ENCODE peak calls at places on chromosomes 12 and 14, in seven cellular contexts. K, I, X, V, J, E and F are unnamed samples.
A peak's percentile ranks its signal among the peaks of the same experiment; 100 is the strongest.

GRCh38 chr12:49868449-49868848 is 25.5 kb upstream of the BCDIN3D start:
- DNase-seq in K (no peak), I (no peak), X (no peak), V (no peak), J (no peak), E (no peak), F (no peak)

GRCh38 chr12:12379831-12380730 is 23.2 kb downstream of the BORCS5 start:
- DNase-seq in K (no peak), I (no peak), X (no peak), V (peak; percentile 30), J (no peak), E (no peak), F (no peak)

GRCh38 chr12:121861549-121862254 is 3.0 kb upstream of the HPD start:
- DNase-seq in K (no peak), I (no peak), X (no peak), V (no peak), J (no peak), E (no peak), F (no peak)

GRCh38 chr14:68444449-68445168 is 348.3 kb downstream of the ZFP36L1 start:
- DNase-seq in K (no peak), I (peak; percentile 81), X (no peak), V (no peak), J (no peak), E (no peak), F (no peak)

GRCh38 chr14:73576391-73576790 is 7.4 kb downstream of the ACOT2 start:
- DNase-seq in K (no peak), I (no peak), X (no peak), V (no peak), J (no peak), E (no peak), F (no peak)

GRCh38 chr14:35083530-35084150 is 37.6 kb downstream of the FAM177A1 start:
- DNase-seq in K (no peak), I (no peak), X (no peak), V (no peak), J (peak; percentile 38), E (no peak), F (no peak)

GRCh38 chr12:401235-402126 is at the start of gene CCDC77:
- DNase-seq in K (peak; percentile 94), I (peak; percentile 79), X (peak; percentile 92), V (peak; percentile 92), J (peak; percentile 93), E (peak; percentile 95), F (peak; percentile 93)

GRCh38 chr14:87179936-87180335 is 813.0 kb downstream of the GALC start:
- DNase-seq in K (no peak), I (no peak), X (no peak), V (no peak), J (no peak), E (no peak), F (no peak)

GRCh38 chr12:125192690-125193221 is 127.5 kb downstream of the AACS start:
- DNase-seq in K (no peak), I (no peak), X (no peak), V (no peak), J (no peak), E (no peak), F (no peak)

GRCh38 chr12:132052191-132052932 is 91.8 kb downstream of the DDX51 start:
- DNase-seq in K (peak; percentile 42), I (no peak), X (no peak), V (no peak), J (no peak), E (no peak), F (no peak)

GRCh38 chr14:99884834-99885648 is 91.8 kb downstream of the EML1 start:
- DNase-seq in K (no peak), I (peak; percentile 64), X (peak; percentile 44), V (peak; percentile 53), J (peak; percentile 36), E (peak; percentile 71), F (no peak)

GRCh38 chr12:73629893-73630872 is 907.5 kb upstream of the ATXN7L3B start:
- DNase-seq in K (no peak), I (no peak), X (no peak), V (no peak), J (no peak), E (no peak), F (no peak)

GRCh38 chr12:60174914-60175313 is 579.1 kb downstream of the SLC16A7 start:
- DNase-seq in K (no peak), I (no peak), X (no peak), V (no peak), J (no peak), E (no peak), F (no peak)

GRCh38 chr12:66776974-66777373 is 98.1 kb upstream of the GRIP1 start:
- DNase-seq in K (no peak), I (no peak), X (no peak), V (peak; percentile 32), J (peak; percentile 3), E (peak; percentile 18), F (no peak)

GRCh38 chr14:73662439-73663056 is 17.8 kb downstream of the DNAL1 start:
- DNase-seq in K (peak; percentile 64), I (peak; percentile 86), X (peak; percentile 23), V (no peak), J (no peak), E (no peak), F (no peak)

GRCh38 chr12:46492471-46493351 is 120.1 kb upstream of the SLC38A2 start:
- DNase-seq in K (no peak), I (peak; percentile 59), X (no peak), V (no peak), J (no peak), E (no peak), F (no peak)

GRCh38 chr14:66813636-66814035 is 305.7 kb downstream of the GPHN start:
- DNase-seq in K (no peak), I (no peak), X (no peak), V (no peak), J (no peak), E (no peak), F (no peak)

GRCh38 chr12:67280572-67280971 is 11.4 kb downstream of the CAND1 start:
- DNase-seq in K (no peak), I (no peak), X (no peak), V (no peak), J (no peak), E (peak; percentile 7), F (no peak)

DNA sequence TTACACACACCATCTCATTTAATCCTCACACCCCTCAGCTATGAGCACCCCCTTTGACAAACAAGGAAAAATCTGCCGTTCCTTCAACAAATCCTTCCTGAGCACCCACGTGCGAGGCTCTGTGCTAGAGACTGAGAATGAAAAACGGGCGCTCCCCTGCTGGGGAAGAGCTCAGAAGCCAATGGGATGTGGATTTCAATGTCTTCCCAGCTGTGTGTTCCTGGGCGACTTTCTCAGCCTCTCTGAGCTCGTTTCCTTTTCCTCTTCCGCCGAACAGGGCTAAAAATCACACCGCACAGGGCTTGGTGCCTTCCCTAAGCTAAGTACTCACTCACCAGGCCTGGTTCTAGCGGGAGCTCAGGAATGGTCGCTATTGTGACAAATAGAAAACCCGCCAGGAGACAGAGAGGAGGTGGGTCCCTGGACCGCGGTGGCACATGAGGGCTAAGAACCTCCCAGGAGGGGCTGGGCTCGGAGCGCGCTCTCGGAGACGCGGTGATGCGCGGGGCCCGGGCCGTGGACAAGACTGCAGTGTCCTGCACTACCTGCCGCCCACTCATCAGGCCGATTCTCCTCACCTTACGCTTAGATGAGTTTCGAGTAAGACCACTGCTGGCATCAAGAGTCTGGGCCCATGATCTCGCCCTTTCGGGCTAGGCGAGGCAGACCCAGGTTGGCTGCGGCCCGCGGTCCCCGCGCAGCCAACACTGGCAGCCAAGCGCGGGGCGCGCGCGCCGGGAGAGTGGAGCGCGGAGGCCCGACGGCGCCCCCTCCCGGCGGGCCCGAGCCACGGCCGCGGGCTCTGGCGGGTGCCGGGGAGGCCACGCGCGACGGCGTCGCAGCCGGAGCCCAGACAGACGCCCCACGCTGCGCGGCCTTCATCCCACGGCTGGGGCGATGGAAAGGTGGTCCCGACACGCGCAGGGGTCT is 17.0 kb downstream of the ZDHHC22 start:
- DNase-seq in K (peak; percentile 64), I (no peak), X (peak; percentile 69), V (peak; percentile 84), J (peak; percentile 69), E (peak; percentile 67), F (no peak)
- TF ChIP-seq CTCF in K (peak; percentile 57), I (peak; percentile 29), X (peak; percentile 41), V (peak; percentile 87), J (peak; percentile 79), E (peak; percentile 16), F (peak; percentile 85)

GRCh38 chr14:22984959-22985658 is 2.8 kb upstream of the AJUBA start:
- DNase-seq in K (no peak), I (no peak), X (no peak), V (no peak), J (no peak), E (no peak), F (no peak)

GRCh38 chr14:22982013-22982476 is 306 bp downstream of the AJUBA start:
- DNase-seq in K (no peak), I (no peak), X (no peak), V (no peak), J (no peak), E (no peak), F (no peak)

GRCh38 chr14:22981090-22982012 is 1.0 kb downstream of the AJUBA start:
- DNase-seq in K (peak; percentile 70), I (no peak), X (no peak), V (peak; percentile 52), J (no peak), E (peak; percentile 41), F (no peak)

GRCh38 chr14:22980672-22981089 is 1.7 kb downstream of the AJUBA start:
- DNase-seq in K (peak; percentile 73), I (no peak), X (no peak), V (no peak), J (peak; percentile 43), E (peak; percentile 66), F (no peak)

DNA sequence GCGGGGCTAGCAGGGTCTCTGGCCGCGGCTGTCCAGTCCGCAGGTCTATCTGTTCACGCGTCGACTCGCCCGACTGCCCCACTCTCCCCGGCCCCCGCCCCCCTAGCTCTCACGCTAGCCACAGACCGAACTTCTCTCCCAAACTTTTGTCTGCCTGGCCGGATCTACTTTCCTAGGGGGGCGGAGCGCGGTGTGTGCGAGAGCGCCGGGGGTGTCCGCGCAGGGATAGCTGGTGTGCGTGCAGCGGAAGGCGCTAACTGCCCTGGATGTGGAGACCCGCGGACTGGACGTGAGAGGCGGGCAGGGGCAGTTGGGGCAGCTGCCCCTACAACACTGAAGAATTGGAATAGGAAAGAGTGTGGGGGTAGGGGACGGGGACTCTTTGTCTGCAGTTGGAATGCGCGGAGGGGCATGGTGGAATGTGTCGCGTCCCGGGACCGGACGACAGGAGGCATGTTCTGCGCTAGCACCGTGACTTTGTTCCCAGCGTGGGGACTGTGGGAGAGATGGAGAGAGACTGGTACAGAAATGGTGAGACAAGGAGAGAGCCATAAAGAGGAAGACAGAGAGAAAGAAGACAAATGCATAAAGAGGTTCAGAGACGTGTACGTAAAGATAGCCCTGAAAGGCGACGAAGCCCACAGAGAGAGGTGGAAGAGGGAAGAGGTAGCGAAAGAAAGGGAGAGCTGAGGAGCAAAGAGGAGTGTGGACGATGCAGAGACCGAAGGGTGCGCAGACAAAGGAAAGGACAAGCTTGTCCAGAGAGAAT is at the start of gene AJUBA:
- DNase-seq in K (peak; percentile 90), I (peak; percentile 86), X (peak; percentile 95), V (peak; percentile 91), J (peak; percentile 92), E (peak; percentile 92), F (peak; percentile 86)
- TF ChIP-seq CTCF in K (no peak), I (no peak), X (no peak), V (no peak), J (no peak), E (no peak), F (no peak)

GRCh38 chr12:119020377-119021360 is 39.3 kb downstream of the SRRM4 start:
- DNase-seq in K (no peak), I (no peak), X (peak; percentile 81), V (peak; percentile 7), J (peak; percentile 41), E (peak; percentile 81), F (no peak)
- TF ChIP-seq CTCF in K (no peak), I (no peak), X (peak; percentile 97), V (peak; percentile 19), J (no peak), E (no peak), F (peak; percentile 74)

GRCh38 chr12:29781705-29782266 is 2.0 kb downstream of the TMTC1 start:
- DNase-seq in K (no peak), I (no peak), X (no peak), V (no peak), J (no peak), E (no peak), F (no peak)
- TF ChIP-seq CTCF in K (no peak), I (no peak), X (no peak), V (no peak), J (no peak), E (no peak), F (no peak)